ENCODE peak calls at places on chromosomes 3 and 15, in five cellular contexts. Q is RKO, M is SW480, F is fibroblast of the aortic adventitia, T is naive B cell. S is an unnamed sample.

GRCh38 chr3:42804831-42805821 is 836 bp upstream of the HIGD1A start:
- DNase-seq in T (no peak), F (peak), Q (no peak), M (no peak), S (peak)

GRCh38 chr3:30156586-30157498 is 449.6 kb upstream of the TGFBR2 start:
- DNase-seq in T (no peak), M (no peak), Q (no peak), F (peak), S (no peak)

GRCh38 chr3:176987901-176988300 is 209.4 kb downstream of the TBL1XR1 start:
- DNase-seq in M (no peak), F (no peak), T (no peak), Q (no peak), S (no peak)

GRCh38 chr3:193780810-193781472 is 187.9 kb downstream of the OPA1 start:
- DNase-seq in F (peak), M (peak), T (peak), Q (peak), S (peak)

GRCh38 chr15:65954289-65954741 is 85.0 kb downstream of the RAB11A start:
- DNase-seq in T (no peak), M (peak), Q (no peak), F (peak), S (no peak)

GRCh38 chr3:145737952-145738351 is 423.0 kb downstream of the PLOD2 start:
- DNase-seq in M (no peak), Q (no peak), T (no peak), F (no peak), S (no peak)

GRCh38 chr3:72139316-72139715 is 354.4 kb upstream of the PROK2 start:
- DNase-seq in T (no peak), F (no peak), M (no peak), Q (no peak), S (no peak)

GRCh38 chr15:90337256-90337655 is 14.8 kb upstream of the ZNF774 start:
- DNase-seq in T (no peak), Q (no peak), M (no peak), F (peak), S (no peak)

GRCh38 chr3:186035277-186035676 is 73.6 kb downstream of the ETV5 start:
- DNase-seq in T (no peak), M (no peak), Q (no peak), F (peak), S (peak)

GRCh38 chr15:91104111-91104510 is 4.1 kb downstream of the SV2B start:
- DNase-seq in M (no peak), F (no peak), Q (no peak), T (no peak), S (peak)

GRCh38 chr3:127479449-127479848 is 111.1 kb downstream of the TPRA1 start:
- DNase-seq in F (no peak), M (no peak), Q (no peak), T (no peak), S (no peak)

GRCh38 chr3:19816631-19817030 is 117.4 kb downstream of the EFHB start:
- DNase-seq in T (no peak), Q (no peak), M (no peak), F (no peak), S (no peak)

GRCh38 chr3:27219127-27219860 is 149.9 kb downstream of the NEK10 start:
- DNase-seq in T (no peak), M (no peak), F (peak), Q (no peak), S (no peak)

GRCh38 chr3:186060222-186060621 is 48.7 kb downstream of the ETV5 start:
- DNase-seq in M (no peak), T (no peak), F (no peak), Q (no peak), S (no peak)

S was measured in dorsolateral prefrontal cortex.